ENCODE peak calls at places on chromosomes 7 and 10, in six cellular contexts. E is ovary, O is heart left ventricle, Q is upper lobe of left lung, I is prostate gland, G is sigmoid colon. A is an unnamed sample.

GRCh38 chr10:68330852-68331454 is 911 bp upstream of the HNRNPH3 start:
- DNase-seq in E (peak), O (no peak), G (peak), I (peak), Q (no peak), A (no peak)

GRCh38 chr10:119120413-119120867 is 16.5 kb downstream of the DENND10 start:
- DNase-seq in O (no peak), E (no peak), I (no peak), G (peak), Q (no peak), A (no peak)

GRCh38 chr7:106216517-106217088 is 68.2 kb downstream of the NAMPT start:
- DNase-seq in G (peak), I (peak), O (no peak), Q (no peak), E (no peak), A (peak)

GRCh38 chr10:5434017-5434753 is 21.8 kb downstream of the NET1 start:
- DNase-seq in O (no peak), Q (no peak), E (no peak), I (no peak), G (no peak), A (no peak)

GRCh38 chr10:11724938-11725776 is 17.0 kb upstream of the ECHDC3 start:
- DNase-seq in Q (no peak), E (no peak), O (no peak), G (no peak), I (no peak), A (no peak)

GRCh38 chr7:159103382-159104187 is 41.1 kb downstream of the VIPR2 start:
- DNase-seq in E (peak), G (peak), I (no peak), Q (no peak), O (no peak), A (peak)

GRCh38 chr7:90322837-90323236 is 1.7 kb upstream of the FAM237B start:
- DNase-seq in Q (no peak), O (no peak), G (no peak), E (no peak), I (no peak), A (no peak)

GRCh38 chr7:152909683-152910544 is 150.4 kb downstream of the ACTR3B start:
- DNase-seq in G (no peak), Q (no peak), I (no peak), E (no peak), O (no peak), A (no peak)

GRCh38 chr10:127801302-127801701 is 64.3 kb downstream of the FOXI2 start:
- DNase-seq in O (no peak), I (no peak), E (no peak), Q (no peak), G (no peak), A (no peak)

GRCh38 chr10:58180633-58181032 is 87.1 kb downstream of the IPMK start:
- DNase-seq in I (no peak), O (no peak), G (no peak), Q (no peak), E (no peak), A (no peak)

GRCh38 chr7:134685250-134685649 is 38.6 kb downstream of the BPGM start:
- DNase-seq in Q (no peak), E (no peak), G (no peak), I (no peak), O (no peak), A (no peak)

GRCh38 chr7:82745117-82745516 is 301.5 kb upstream of the CACNA2D1 start:
- DNase-seq in O (no peak), G (no peak), Q (no peak), E (no peak), I (no peak), A (no peak)

DNA sequence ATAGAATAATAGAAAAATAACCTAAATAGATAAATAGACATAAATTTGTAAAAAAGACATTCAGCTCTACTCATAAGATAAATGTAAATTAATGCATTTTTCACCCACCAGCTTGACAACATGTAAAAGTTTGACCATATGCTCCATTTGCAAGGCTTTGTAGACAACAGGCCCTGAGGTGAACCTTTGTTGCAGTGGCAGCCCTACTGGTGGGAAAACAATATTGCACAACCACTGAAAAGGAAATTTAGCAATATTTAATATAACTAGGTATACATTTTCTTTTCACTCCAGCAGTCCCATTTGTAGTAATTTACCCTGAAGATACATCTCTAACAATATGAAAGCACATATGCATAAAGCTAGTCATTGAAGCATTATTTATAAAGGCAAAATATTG is 39.0 kb upstream of the ADRA2A start:
- DNase-seq in Q (no peak), E (no peak), I (no peak), G (no peak), O (no peak), A (no peak)
- TF ChIP-seq CTCF in Q (no peak), E (no peak), I (peak), G (peak), O (no peak), A (no peak)

DNA sequence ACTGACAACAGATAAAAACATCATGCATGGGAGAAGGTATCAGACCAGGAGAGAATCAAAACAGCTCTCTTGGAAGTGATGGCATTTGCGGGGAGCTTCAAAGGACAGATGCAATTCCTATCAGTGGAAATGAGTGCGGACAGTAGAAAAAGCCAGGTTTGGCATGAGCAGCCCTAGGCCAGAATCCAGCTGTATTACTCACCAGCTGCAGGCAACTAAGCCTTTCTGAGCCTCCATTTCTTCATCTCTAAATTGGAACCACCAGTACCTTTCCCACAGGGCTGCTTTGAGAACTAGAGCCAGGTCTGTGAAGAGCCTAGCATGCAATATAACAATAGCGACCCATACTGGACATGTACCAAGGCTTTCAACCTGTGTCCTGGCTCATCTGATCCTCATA is 101.0 kb downstream of the GSAP start:
- DNase-seq in E (no peak), I (no peak), O (no peak), G (no peak), Q (no peak), A (no peak)
- TF ChIP-seq POLR2A in E (no peak), I (no peak), O (no peak), G (no peak), Q (no peak), A (no peak)

GRCh38 chr10:43394868-43395267 is 14.1 kb downstream of the HNRNPF start:
- DNase-seq in G (peak), Q (no peak), E (no peak), O (no peak), I (no peak), A (no peak)
- H3K4me3 ChIP-seq in G (no peak), Q (peak), E (no peak), O (peak), I (peak), A (no peak)

GRCh38 chr10:105068497-105068896 is 427.4 kb downstream of the SORCS3 start:
- DNase-seq in I (no peak), E (no peak), G (no peak), Q (no peak), O (no peak), A (no peak)

GRCh38 chr10:105062881-105063280 is 421.8 kb downstream of the SORCS3 start:
- DNase-seq in O (no peak), Q (no peak), E (no peak), I (no peak), G (no peak), A (no peak)

GRCh38 chr10:105063796-105064195 is 422.7 kb downstream of the SORCS3 start:
- DNase-seq in E (no peak), Q (no peak), O (no peak), I (no peak), G (no peak), A (no peak)
- TF ChIP-seq CTCF in E (no peak), Q (peak), O (no peak), I (no peak), G (no peak), A (no peak)

GRCh38 chr7:52297128-52297527 is 738.3 kb upstream of the POM121L12 start:
- DNase-seq in I (no peak), O (no peak), G (no peak), E (no peak), Q (no peak), A (no peak)
- TF ChIP-seq POLR2A in I (no peak), O (no peak), G (no peak), E (no peak), Q (no peak), A (no peak)

DNA sequence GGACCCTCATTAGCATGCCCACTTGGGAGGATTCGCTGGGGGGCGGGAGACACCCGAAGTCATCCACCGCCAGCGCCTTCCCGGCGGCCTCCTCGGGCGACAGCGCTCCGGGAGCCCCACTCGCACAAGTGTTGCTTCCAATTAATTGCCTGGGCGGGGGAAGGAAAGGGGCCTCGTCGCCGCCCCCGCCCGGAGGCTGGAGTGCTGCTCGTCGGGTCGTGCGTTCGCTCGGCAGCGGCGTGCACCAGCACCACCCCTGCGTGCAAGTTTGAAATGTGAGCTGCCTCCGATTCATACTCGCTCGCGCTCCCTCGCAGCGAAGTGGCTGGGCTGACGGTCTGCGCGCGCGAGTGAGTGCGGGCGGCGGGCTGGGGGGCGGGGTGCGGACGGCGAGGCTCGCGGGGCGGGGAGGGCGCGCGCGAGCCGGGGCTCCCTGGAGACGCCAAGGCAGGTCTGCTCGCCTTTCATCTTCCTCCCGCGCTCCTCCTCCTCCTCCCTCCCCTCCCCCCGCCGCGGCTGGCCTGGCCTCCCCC is 104.6 kb upstream of the PPIF start:
- DNase-seq in Q (peak), E (peak), I (no peak), G (peak), O (peak), A (peak)
- H3K4me3 ChIP-seq in Q (peak), E (peak), I (peak), G (peak), O (peak), A (peak)

GRCh38 chr10:65968871-65969270 is 957.0 kb upstream of the LRRTM3 start:
- DNase-seq in E (no peak), I (no peak), Q (no peak), G (no peak), O (no peak), A (no peak)
- TF ChIP-seq CTCF in E (no peak), I (no peak), Q (no peak), G (no peak), O (no peak), A (no peak)

GRCh38 chr10:73743905-73744689 is at the start of gene SEC24C:
- DNase-seq in E (peak), I (peak), G (peak), O (peak), Q (peak), A (peak)
- TF ChIP-seq POLR2A in E (peak), I (peak), G (peak), O (peak), Q (no peak), A (no peak)

GRCh38 chr7:20218261-20218660 is 1.1 kb upstream of the MACC1 start:
- DNase-seq in Q (no peak), E (no peak), G (no peak), I (no peak), O (no peak), A (no peak)

GRCh38 chr7:20220293-20220755 is 3.1 kb upstream of the MACC1 start:
- DNase-seq in O (no peak), E (no peak), G (no peak), I (no peak), Q (no peak), A (no peak)

GRCh38 chr7:20220824-20221547 is 3.8 kb upstream of the MACC1 start:
- DNase-seq in E (no peak), O (no peak), Q (no peak), G (no peak), I (no peak), A (peak)

GRCh38 chr7:20219062-20219445 is 1.9 kb upstream of the MACC1 start:
- DNase-seq in G (no peak), O (no peak), I (no peak), Q (no peak), E (no peak), A (no peak)

DNA sequence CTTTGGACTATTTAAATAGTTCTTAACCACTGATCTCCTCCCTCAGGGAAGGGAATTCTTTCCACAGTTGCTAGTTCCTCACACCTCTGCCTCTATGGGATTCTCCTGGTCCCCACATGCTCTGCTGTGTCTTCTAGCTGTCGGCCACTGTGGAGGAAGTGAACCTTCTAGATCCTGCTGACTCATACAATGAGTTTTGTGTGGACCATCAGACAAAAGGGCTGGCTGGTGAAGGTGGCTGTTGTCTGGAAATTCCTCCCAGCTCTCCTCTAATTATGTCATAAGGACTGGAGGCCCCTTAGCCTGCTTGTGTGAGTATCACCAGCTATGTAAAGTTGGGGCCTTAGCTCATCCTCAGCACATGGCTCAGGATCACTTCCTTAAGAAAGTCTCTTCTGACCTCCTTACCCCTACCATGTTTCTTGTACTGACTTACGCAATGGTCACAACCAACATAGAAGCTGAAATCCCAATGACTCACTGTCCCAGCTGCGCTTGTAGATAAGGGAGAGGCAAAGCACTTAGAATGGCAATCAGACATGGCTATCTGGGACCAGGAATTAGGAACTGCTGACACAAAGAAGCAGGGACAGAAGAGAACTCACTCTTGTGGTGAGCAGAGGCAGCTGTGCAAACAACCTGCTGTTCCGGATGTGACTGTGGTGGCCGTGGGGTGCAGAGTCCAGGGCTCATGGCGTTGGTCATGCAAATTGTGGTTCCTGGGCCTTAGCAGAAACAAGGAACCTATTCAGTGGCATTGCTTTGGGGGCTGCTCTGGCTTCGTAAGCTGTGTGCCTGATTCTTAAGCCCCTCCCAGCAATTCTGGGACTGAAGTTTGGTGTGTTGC is 2.5 kb upstream of the MACC1 start:
- DNase-seq in G (peak), Q (no peak), O (peak), E (no peak), I (no peak), A (peak)
- H3K4me3 ChIP-seq in G (no peak), Q (no peak), O (no peak), E (no peak), I (no peak), A (no peak)

GRCh38 chr10:22803201-22803895 is 89.0 kb upstream of the PIP4K2A start:
- DNase-seq in Q (no peak), I (no peak), O (no peak), E (no peak), G (no peak), A (no peak)

GRCh38 chr10:22810643-22811254 is 96.4 kb upstream of the PIP4K2A start:
- DNase-seq in I (no peak), Q (no peak), O (no peak), G (no peak), E (no peak), A (no peak)

GRCh38 chr10:22807238-22807637 is 92.9 kb upstream of the PIP4K2A start:
- DNase-seq in Q (no peak), I (no peak), E (no peak), G (no peak), O (no peak), A (no peak)

GRCh38 chr10:22801759-22802158 is 87.4 kb upstream of the PIP4K2A start:
- DNase-seq in I (no peak), E (no peak), O (no peak), Q (no peak), G (no peak), A (no peak)

DNA sequence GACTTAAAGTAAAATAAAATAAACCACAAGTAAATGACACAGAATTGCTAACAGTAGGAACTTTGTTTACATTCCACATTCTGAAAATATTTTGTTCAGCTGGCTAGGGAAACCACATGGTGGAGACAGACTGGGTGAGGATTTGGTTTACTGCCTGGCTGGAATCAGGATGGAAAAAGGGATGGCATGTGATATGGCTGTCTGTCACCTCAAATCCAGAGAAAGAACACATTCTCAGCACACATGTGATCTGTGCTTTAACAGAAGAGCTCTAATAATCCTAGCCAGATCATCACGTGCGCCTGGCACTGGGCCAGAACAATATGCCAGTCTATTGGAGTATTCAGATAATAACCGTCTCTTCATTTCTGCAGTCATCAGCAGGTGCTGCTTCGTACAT is 90.9 kb upstream of the PIP4K2A start:
- DNase-seq in Q (no peak), G (no peak), E (no peak), I (no peak), O (no peak), A (peak)
- TF ChIP-seq CTCF in Q (no peak), G (no peak), E (no peak), I (no peak), O (no peak), A (no peak)